ENCODE peak calls at places on chromosome 19, in six cellular contexts. One of them, this sample, is unnamed.

GRCh38 chr19:33385956-33386355 is 12.4 kb downstream of the CEBPG start:
- DNase-seq in mesenchymal stem cell: no peak
- DNase-seq in fibroblast of pulmonary artery: no peak
- DNase-seq in AG10803: no peak
- DNase-seq in body of pancreas: peak; percentile 15
- DNase-seq in tibial artery: no peak
- DNase-seq in this sample: no peak

GRCh38 chr19:33260628-33261418 is 35.2 kb upstream of the SLC7A10 start:
- DNase-seq in mesenchymal stem cell: no peak
- DNase-seq in tibial artery: no peak
- DNase-seq in AG10803: no peak
- DNase-seq in body of pancreas: no peak
- DNase-seq in fibroblast of pulmonary artery: no peak
- DNase-seq in this sample: no peak

GRCh38 chr19:23033721-23034120 is 30.7 kb upstream of the ZNF728 start:
- DNase-seq in tibial artery: no peak
- DNase-seq in fibroblast of pulmonary artery: no peak
- DNase-seq in body of pancreas: no peak
- DNase-seq in mesenchymal stem cell: no peak
- DNase-seq in AG10803: no peak
- DNase-seq in this sample: no peak

GRCh38 chr19:2495651-2496316 is 19.9 kb downstream of the GADD45B start:
- DNase-seq in tibial artery: peak; percentile 82
- DNase-seq in body of pancreas: no peak
- DNase-seq in AG10803: peak; percentile 42
- DNase-seq in mesenchymal stem cell: peak; percentile 80
- DNase-seq in fibroblast of pulmonary artery: no peak
- DNase-seq in this sample: no peak

GRCh38 chr19:48629599-48630288 is 7.4 kb downstream of the DBP start:
- DNase-seq in tibial artery: peak; percentile 77
- DNase-seq in mesenchymal stem cell: peak; percentile 71
- DNase-seq in body of pancreas: no peak
- DNase-seq in fibroblast of pulmonary artery: peak; percentile 78
- DNase-seq in AG10803: no peak
- DNase-seq in this sample: no peak

GRCh38 chr19:44212865-44213346 is 574 bp downstream of the ZNF227 start:
- DNase-seq in AG10803: peak; percentile 13
- DNase-seq in body of pancreas: no peak
- DNase-seq in tibial artery: no peak
- DNase-seq in mesenchymal stem cell: peak; percentile 65
- DNase-seq in fibroblast of pulmonary artery: peak; percentile 37
- DNase-seq in this sample: peak; percentile 42

GRCh38 chr19:46776927-46777911 is 11.2 kb downstream of the SLC1A5 start:
- DNase-seq in fibroblast of pulmonary artery: no peak
- DNase-seq in tibial artery: no peak
- DNase-seq in body of pancreas: no peak
- DNase-seq in mesenchymal stem cell: no peak
- DNase-seq in AG10803: no peak
- DNase-seq in this sample: no peak

GRCh38 chr19:46602392-46603194 is 1.5 kb downstream of the CALM3 start:
- DNase-seq in fibroblast of pulmonary artery: no peak
- DNase-seq in AG10803: no peak
- DNase-seq in mesenchymal stem cell: no peak
- DNase-seq in body of pancreas: no peak
- DNase-seq in tibial artery: peak; percentile 73
- DNase-seq in this sample: no peak

GRCh38 chr19:45959517-45960025 is 14.1 kb downstream of the NOVA2 start:
- DNase-seq in body of pancreas: no peak
- DNase-seq in tibial artery: no peak
- DNase-seq in fibroblast of pulmonary artery: no peak
- DNase-seq in mesenchymal stem cell: no peak
- DNase-seq in AG10803: no peak
- DNase-seq in this sample: no peak

GRCh38 chr19:8504171-8504570 is 1.7 kb upstream of the PRAM1 start:
- DNase-seq in mesenchymal stem cell: no peak
- DNase-seq in fibroblast of pulmonary artery: no peak
- DNase-seq in AG10803: no peak
- DNase-seq in body of pancreas: no peak
- DNase-seq in tibial artery: no peak
- DNase-seq in this sample: no peak

GRCh38 chr19:15248648-15249559 is 16.7 kb upstream of the EPHX3 start:
- DNase-seq in AG10803: peak; percentile 92
- DNase-seq in body of pancreas: peak; percentile 76
- DNase-seq in fibroblast of pulmonary artery: peak; percentile 91
- DNase-seq in tibial artery: peak; percentile 96
- DNase-seq in mesenchymal stem cell: peak; percentile 88
- DNase-seq in this sample: peak; percentile 94

GRCh38 chr19:30784850-30785459 is 412.8 kb downstream of the ZNF536 start:
- DNase-seq in body of pancreas: peak; percentile 44
- DNase-seq in mesenchymal stem cell: peak; percentile 22
- DNase-seq in tibial artery: no peak
- DNase-seq in AG10803: peak; percentile 47
- DNase-seq in fibroblast of pulmonary artery: peak; percentile 15
- DNase-seq in this sample: no peak

GRCh38 chr19:18060472-18060871 is 26.3 kb downstream of the IL12RB1 start:
- DNase-seq in body of pancreas: no peak
- DNase-seq in AG10803: no peak
- DNase-seq in fibroblast of pulmonary artery: no peak
- DNase-seq in tibial artery: no peak
- DNase-seq in mesenchymal stem cell: no peak
- DNase-seq in this sample: no peak

GRCh38 chr19:1929051-1929742 is 11.8 kb upstream of the CSNK1G2 start:
- DNase-seq in fibroblast of pulmonary artery: peak; percentile 74
- DNase-seq in body of pancreas: peak; percentile 81
- DNase-seq in tibial artery: peak; percentile 83
- DNase-seq in AG10803: peak; percentile 60
- DNase-seq in mesenchymal stem cell: peak; percentile 76
- DNase-seq in this sample: peak; percentile 63

GRCh38 chr19:8610928-8611284 is 391 bp upstream of the ADAMTS10 start:
- DNase-seq in tibial artery: no peak
- DNase-seq in fibroblast of pulmonary artery: no peak
- DNase-seq in AG10803: no peak
- DNase-seq in body of pancreas: no peak
- DNase-seq in mesenchymal stem cell: no peak
- DNase-seq in this sample: no peak

GRCh38 chr19:1004204-1004802 is 4.1 kb downstream of the GRIN3B start:
- DNase-seq in AG10803: no peak
- DNase-seq in body of pancreas: no peak
- DNase-seq in fibroblast of pulmonary artery: no peak
- DNase-seq in tibial artery: no peak
- DNase-seq in mesenchymal stem cell: no peak
- DNase-seq in this sample: no peak

GRCh38 chr19:7654401-7654800 is 14.4 kb upstream of the RETN start:
- DNase-seq in fibroblast of pulmonary artery: no peak
- DNase-seq in AG10803: peak; percentile 47
- DNase-seq in mesenchymal stem cell: no peak
- DNase-seq in body of pancreas: no peak
- DNase-seq in tibial artery: no peak
- DNase-seq in this sample: no peak

GRCh38 chr19:44756089-44756562 is 7.6 kb downstream of the BCL3 start:
- DNase-seq in AG10803: no peak
- DNase-seq in tibial artery: no peak
- DNase-seq in mesenchymal stem cell: no peak
- DNase-seq in fibroblast of pulmonary artery: no peak
- DNase-seq in body of pancreas: peak; percentile 44
- DNase-seq in this sample: no peak

GRCh38 chr19:38210458-38210987 is 13.5 kb downstream of the DPF1 start:
- DNase-seq in fibroblast of pulmonary artery: no peak
- DNase-seq in AG10803: no peak
- DNase-seq in tibial artery: no peak
- DNase-seq in body of pancreas: peak; percentile 29
- DNase-seq in mesenchymal stem cell: peak; percentile 38
- DNase-seq in this sample: peak; percentile 37

GRCh38 chr19:42428676-42429075 is 1.5 kb upstream of the LIPE start:
- DNase-seq in body of pancreas: no peak
- DNase-seq in AG10803: no peak
- DNase-seq in tibial artery: no peak
- DNase-seq in mesenchymal stem cell: no peak
- DNase-seq in fibroblast of pulmonary artery: no peak
- DNase-seq in this sample: no peak

GRCh38 chr19:18274776-18275356 is 614 bp upstream of the IQCN start:
- DNase-seq in tibial artery: peak; percentile 95
- DNase-seq in mesenchymal stem cell: peak; percentile 92
- DNase-seq in fibroblast of pulmonary artery: peak; percentile 87
- DNase-seq in AG10803: peak; percentile 88
- DNase-seq in body of pancreas: peak; percentile 95
- DNase-seq in this sample: peak; percentile 91

GRCh38 chr19:32041681-32042292 is 303.6 kb upstream of the ZNF507 start:
- DNase-seq in mesenchymal stem cell: peak; percentile 41
- DNase-seq in body of pancreas: peak; percentile 32
- DNase-seq in tibial artery: no peak
- DNase-seq in AG10803: peak; percentile 29
- DNase-seq in fibroblast of pulmonary artery: peak; percentile 43
- DNase-seq in this sample: peak; percentile 29

DNA sequence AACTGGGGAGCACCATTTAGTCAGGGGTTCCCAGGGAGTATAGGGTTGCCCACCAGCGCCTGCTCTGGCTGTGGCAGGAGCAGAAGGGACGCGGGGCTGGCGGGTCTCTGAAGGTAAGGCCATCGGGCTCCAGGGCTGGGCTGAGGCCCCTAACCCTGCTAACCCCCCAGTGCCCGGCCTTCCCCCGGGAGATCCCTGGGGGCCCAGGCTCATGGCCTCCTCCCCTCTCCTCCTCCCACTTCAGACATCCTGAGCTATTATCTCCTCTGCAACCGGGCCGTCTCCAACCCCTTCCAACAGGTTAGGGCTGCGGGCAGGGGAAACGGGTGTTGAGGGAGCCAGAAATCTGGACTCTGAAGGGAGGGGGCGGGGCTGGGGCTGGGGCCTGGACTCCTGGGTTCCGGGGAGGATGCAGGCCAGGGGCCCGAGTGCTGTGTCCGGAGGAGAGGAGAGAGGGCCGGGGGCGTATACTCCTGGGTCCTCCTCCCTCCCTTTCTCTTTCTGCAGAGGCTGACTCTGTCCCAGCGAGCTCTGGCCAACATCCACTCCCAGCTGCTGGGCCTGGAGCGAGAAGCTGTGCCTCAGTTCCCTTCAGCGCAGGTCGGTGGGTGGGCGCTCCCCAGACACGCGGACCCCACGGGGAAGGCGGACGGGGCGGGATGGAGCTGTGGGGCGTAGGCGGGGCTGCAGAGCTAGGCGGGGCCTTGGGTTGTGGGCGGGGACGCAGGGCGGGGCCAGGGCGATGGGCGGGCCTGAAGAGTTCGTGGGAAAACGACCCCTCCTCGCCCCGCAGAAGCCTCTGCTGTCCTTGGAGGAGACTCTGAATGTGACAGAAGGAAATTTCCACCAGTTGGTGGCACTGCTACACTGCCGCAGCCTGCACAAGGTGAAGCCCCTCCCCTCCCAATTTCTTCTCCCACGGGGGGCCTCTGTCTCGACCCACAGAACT is 15.3 kb downstream of the TTYH1 start:
- DNase-seq in mesenchymal stem cell: peak; percentile 68
- DNase-seq in fibroblast of pulmonary artery: peak; percentile 40
- DNase-seq in AG10803: no peak
- DNase-seq in tibial artery: no peak
- DNase-seq in body of pancreas: peak; percentile 70
- DNase-seq in this sample: no peak
- H3K4me3 ChIP-seq in mesenchymal stem cell: no peak overlapping the region
- H3K4me3 ChIP-seq in fibroblast of pulmonary artery: peak overlapping the region; percentile 30
- H3K4me3 ChIP-seq in AG10803: peak overlapping the region; percentile 47
- H3K4me3 ChIP-seq in tibial artery: no peak overlapping the region
- H3K4me3 ChIP-seq in body of pancreas: no peak overlapping the region
- H3K4me3 ChIP-seq in this sample: no peak overlapping the region

DNA sequence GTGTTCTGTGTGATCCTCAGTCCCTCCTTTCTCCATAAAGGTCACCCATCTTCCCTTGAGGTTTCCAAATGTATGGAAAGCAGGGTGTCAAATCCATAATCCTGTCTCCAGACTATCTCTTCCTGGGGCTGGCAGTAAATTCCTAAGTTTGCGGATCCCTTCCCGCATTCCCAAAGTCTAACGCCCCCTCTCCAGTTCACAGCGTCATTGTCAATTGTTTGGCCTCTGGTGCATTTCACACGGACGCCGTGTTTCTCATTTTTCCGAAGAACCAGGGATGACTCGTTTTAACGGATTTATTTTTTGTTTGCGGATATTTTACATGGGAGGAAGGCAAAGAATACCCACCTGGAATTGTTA is 32.6 kb downstream of the ZNF136 start:
- DNase-seq in body of pancreas: no peak
- DNase-seq in AG10803: no peak
- DNase-seq in tibial artery: no peak
- DNase-seq in fibroblast of pulmonary artery: peak; percentile 4
- DNase-seq in mesenchymal stem cell: no peak
- DNase-seq in this sample: no peak
- H3K4me3 ChIP-seq in body of pancreas: peak overlapping the region; percentile 68
- H3K4me3 ChIP-seq in AG10803: peak overlapping the region; percentile 55
- H3K4me3 ChIP-seq in tibial artery: peak overlapping the region; percentile 67
- H3K4me3 ChIP-seq in fibroblast of pulmonary artery: peak overlapping the region; percentile 48
- H3K4me3 ChIP-seq in mesenchymal stem cell: no peak overlapping the region
- H3K4me3 ChIP-seq in this sample: peak overlapping the region; percentile 49

GRCh38 chr19:3963458-3964255 is 7.2 kb downstream of the DAPK3 start:
- DNase-seq in mesenchymal stem cell: no peak
- DNase-seq in AG10803: no peak
- DNase-seq in body of pancreas: no peak
- DNase-seq in fibroblast of pulmonary artery: no peak
- DNase-seq in tibial artery: no peak
- DNase-seq in this sample: no peak
- H3K4me3 ChIP-seq in mesenchymal stem cell: no peak overlapping the region
- H3K4me3 ChIP-seq in AG10803: no peak overlapping the region
- H3K4me3 ChIP-seq in body of pancreas: no peak overlapping the region
- H3K4me3 ChIP-seq in fibroblast of pulmonary artery: no peak overlapping the region
- H3K4me3 ChIP-seq in tibial artery: no peak overlapping the region
- H3K4me3 ChIP-seq in this sample: no peak overlapping the region

GRCh38 chr19:49688531-49689132 is 762 bp upstream of the ADM5 start:
- DNase-seq in mesenchymal stem cell: no peak
- DNase-seq in fibroblast of pulmonary artery: no peak
- DNase-seq in body of pancreas: no peak
- DNase-seq in tibial artery: no peak
- DNase-seq in AG10803: no peak
- DNase-seq in this sample: no peak
- H3K4me3 ChIP-seq in mesenchymal stem cell: no peak overlapping the region
- H3K4me3 ChIP-seq in fibroblast of pulmonary artery: no peak overlapping the region
- H3K4me3 ChIP-seq in body of pancreas: no peak overlapping the region
- H3K4me3 ChIP-seq in tibial artery: peak overlapping the region; percentile 12
- H3K4me3 ChIP-seq in AG10803: no peak overlapping the region
- H3K4me3 ChIP-seq in this sample: no peak overlapping the region

GRCh38 chr19:56091066-56091490 is 30.0 kb downstream of the ZNF787 start:
- DNase-seq in AG10803: peak; percentile 37
- DNase-seq in mesenchymal stem cell: peak; percentile 34
- DNase-seq in body of pancreas: no peak
- DNase-seq in fibroblast of pulmonary artery: peak; percentile 64
- DNase-seq in tibial artery: no peak
- DNase-seq in this sample: peak; percentile 31
- H3K4me3 ChIP-seq in AG10803: no peak overlapping the region
- H3K4me3 ChIP-seq in mesenchymal stem cell: no peak overlapping the region
- H3K4me3 ChIP-seq in body of pancreas: no peak overlapping the region
- H3K4me3 ChIP-seq in fibroblast of pulmonary artery: no peak overlapping the region
- H3K4me3 ChIP-seq in tibial artery: no peak overlapping the region
- H3K4me3 ChIP-seq in this sample: no peak overlapping the region

This sample was measured in astrocyte of the spinal cord.